ENCODE peak calls at places on chromosomes 3 and 15, in nine cellular contexts. One of them, this sample, is unnamed.

GRCh38 chr15:101664303-101664913 is 12.2 kb upstream of the TM2D3 start:
- DNase-seq in activated T-cell treated with anti-CD3 and anti-CD28 coated beads for 24 hours: no peak
- DNase-seq in omental fat pad: no peak
- DNase-seq in renal cortical epithelial cell: no peak
- DNase-seq in epithelial cell of esophagus: peak
- DNase-seq in ovary: no peak
- DNase-seq in activated naive CD4-positive, alpha-beta T cell treated with Interleukin-2 at 50 U/mL for 16 hours: no peak
- DNase-seq in occipital lobe: no peak
- DNase-seq in T-helper 17 cell: no peak
- DNase-seq in this sample: no peak

GRCh38 chr3:118536764-118537163 is 497.9 kb downstream of the IGSF11 start:
- DNase-seq in activated T-cell treated with anti-CD3 and anti-CD28 coated beads for 24 hours: no peak
- DNase-seq in omental fat pad: no peak
- DNase-seq in renal cortical epithelial cell: no peak
- DNase-seq in epithelial cell of esophagus: peak
- DNase-seq in ovary: no peak
- DNase-seq in activated naive CD4-positive, alpha-beta T cell treated with Interleukin-2 at 50 U/mL for 16 hours: no peak
- DNase-seq in occipital lobe: no peak
- DNase-seq in T-helper 17 cell: no peak
- DNase-seq in this sample: no peak

GRCh38 chr15:99439524-99439835 is 126.3 kb upstream of the MEF2A start:
- DNase-seq in activated T-cell treated with anti-CD3 and anti-CD28 coated beads for 24 hours: no peak
- DNase-seq in omental fat pad: no peak
- DNase-seq in renal cortical epithelial cell: no peak
- DNase-seq in epithelial cell of esophagus: no peak
- DNase-seq in ovary: peak
- DNase-seq in activated naive CD4-positive, alpha-beta T cell treated with Interleukin-2 at 50 U/mL for 16 hours: no peak
- DNase-seq in occipital lobe: no peak
- DNase-seq in T-helper 17 cell: no peak
- DNase-seq in this sample: peak

GRCh38 chr3:36792342-36792741 is 28.0 kb upstream of the DCLK3 start:
- DNase-seq in activated T-cell treated with anti-CD3 and anti-CD28 coated beads for 24 hours: no peak
- DNase-seq in omental fat pad: no peak
- DNase-seq in renal cortical epithelial cell: peak
- DNase-seq in epithelial cell of esophagus: peak
- DNase-seq in ovary: no peak
- DNase-seq in activated naive CD4-positive, alpha-beta T cell treated with Interleukin-2 at 50 U/mL for 16 hours: no peak
- DNase-seq in occipital lobe: no peak
- DNase-seq in T-helper 17 cell: no peak
- DNase-seq in this sample: no peak

GRCh38 chr3:104040896-104041295 is 1325.8 kb upstream of the ALCAM start:
- DNase-seq in activated T-cell treated with anti-CD3 and anti-CD28 coated beads for 24 hours: no peak
- DNase-seq in omental fat pad: no peak
- DNase-seq in renal cortical epithelial cell: no peak
- DNase-seq in epithelial cell of esophagus: no peak
- DNase-seq in ovary: no peak
- DNase-seq in activated naive CD4-positive, alpha-beta T cell treated with Interleukin-2 at 50 U/mL for 16 hours: no peak
- DNase-seq in occipital lobe: no peak
- DNase-seq in T-helper 17 cell: no peak
- DNase-seq in this sample: no peak

GRCh38 chr3:196320110-196320509 is 2.1 kb upstream of the DYNLT2B start:
- DNase-seq in activated T-cell treated with anti-CD3 and anti-CD28 coated beads for 24 hours: no peak
- DNase-seq in omental fat pad: no peak
- DNase-seq in renal cortical epithelial cell: no peak
- DNase-seq in epithelial cell of esophagus: peak
- DNase-seq in ovary: no peak
- DNase-seq in activated naive CD4-positive, alpha-beta T cell treated with Interleukin-2 at 50 U/mL for 16 hours: no peak
- DNase-seq in occipital lobe: no peak
- DNase-seq in T-helper 17 cell: no peak
- DNase-seq in this sample: no peak

GRCh38 chr15:33022629-33023028 is 171.9 kb downstream of the FMN1 start:
- DNase-seq in activated T-cell treated with anti-CD3 and anti-CD28 coated beads for 24 hours: no peak
- DNase-seq in omental fat pad: no peak
- DNase-seq in renal cortical epithelial cell: peak
- DNase-seq in epithelial cell of esophagus: peak
- DNase-seq in ovary: no peak
- DNase-seq in activated naive CD4-positive, alpha-beta T cell treated with Interleukin-2 at 50 U/mL for 16 hours: no peak
- DNase-seq in occipital lobe: no peak
- DNase-seq in T-helper 17 cell: no peak
- DNase-seq in this sample: peak

GRCh38 chr3:14472471-14473351 is 67.4 kb downstream of the GRIP2 start:
- DNase-seq in activated T-cell treated with anti-CD3 and anti-CD28 coated beads for 24 hours: no peak
- DNase-seq in omental fat pad: peak
- DNase-seq in renal cortical epithelial cell: peak
- DNase-seq in epithelial cell of esophagus: peak
- DNase-seq in ovary: peak
- DNase-seq in activated naive CD4-positive, alpha-beta T cell treated with Interleukin-2 at 50 U/mL for 16 hours: peak
- DNase-seq in occipital lobe: no peak
- DNase-seq in T-helper 17 cell: no peak
- DNase-seq in this sample: peak

GRCh38 chr3:157572559-157573270 is 69.5 kb upstream of the VEPH1 start:
- DNase-seq in activated T-cell treated with anti-CD3 and anti-CD28 coated beads for 24 hours: no peak
- DNase-seq in omental fat pad: no peak
- DNase-seq in renal cortical epithelial cell: peak
- DNase-seq in epithelial cell of esophagus: peak
- DNase-seq in ovary: no peak
- DNase-seq in activated naive CD4-positive, alpha-beta T cell treated with Interleukin-2 at 50 U/mL for 16 hours: no peak
- DNase-seq in occipital lobe: no peak
- DNase-seq in T-helper 17 cell: no peak
- DNase-seq in this sample: peak

GRCh38 chr3:12869025-12869695 is 27.8 kb upstream of the RPL32 start:
- DNase-seq in activated T-cell treated with anti-CD3 and anti-CD28 coated beads for 24 hours: peak
- DNase-seq in omental fat pad: peak
- DNase-seq in renal cortical epithelial cell: no peak
- DNase-seq in epithelial cell of esophagus: peak
- DNase-seq in ovary: peak
- DNase-seq in activated naive CD4-positive, alpha-beta T cell treated with Interleukin-2 at 50 U/mL for 16 hours: peak
- DNase-seq in occipital lobe: no peak
- DNase-seq in T-helper 17 cell: no peak
- DNase-seq in this sample: peak

GRCh38 chr15:83284563-83285283 is at the start of gene BNC1:
- DNase-seq in activated T-cell treated with anti-CD3 and anti-CD28 coated beads for 24 hours: no peak
- DNase-seq in omental fat pad: no peak
- DNase-seq in renal cortical epithelial cell: no peak
- DNase-seq in epithelial cell of esophagus: peak
- DNase-seq in ovary: no peak
- DNase-seq in activated naive CD4-positive, alpha-beta T cell treated with Interleukin-2 at 50 U/mL for 16 hours: no peak
- DNase-seq in occipital lobe: no peak
- DNase-seq in T-helper 17 cell: no peak
- DNase-seq in this sample: no peak

GRCh38 chr3:169071003-169071402 is 592.5 kb downstream of the MECOM start:
- DNase-seq in activated T-cell treated with anti-CD3 and anti-CD28 coated beads for 24 hours: no peak
- DNase-seq in omental fat pad: no peak
- DNase-seq in renal cortical epithelial cell: no peak
- DNase-seq in epithelial cell of esophagus: no peak
- DNase-seq in ovary: no peak
- DNase-seq in activated naive CD4-positive, alpha-beta T cell treated with Interleukin-2 at 50 U/mL for 16 hours: no peak
- DNase-seq in occipital lobe: no peak
- DNase-seq in T-helper 17 cell: no peak
- DNase-seq in this sample: no peak

GRCh38 chr15:33807665-33808064 is 160.6 kb upstream of the CHRM5 start:
- DNase-seq in activated T-cell treated with anti-CD3 and anti-CD28 coated beads for 24 hours: no peak
- DNase-seq in omental fat pad: no peak
- DNase-seq in renal cortical epithelial cell: no peak
- DNase-seq in epithelial cell of esophagus: no peak
- DNase-seq in ovary: no peak
- DNase-seq in activated naive CD4-positive, alpha-beta T cell treated with Interleukin-2 at 50 U/mL for 16 hours: no peak
- DNase-seq in occipital lobe: no peak
- DNase-seq in T-helper 17 cell: no peak
- DNase-seq in this sample: no peak

GRCh38 chr15:27865323-27865922 is 233.7 kb downstream of the OCA2 start:
- DNase-seq in activated T-cell treated with anti-CD3 and anti-CD28 coated beads for 24 hours: no peak
- DNase-seq in omental fat pad: no peak
- DNase-seq in renal cortical epithelial cell: no peak
- DNase-seq in epithelial cell of esophagus: no peak
- DNase-seq in ovary: no peak
- DNase-seq in activated naive CD4-positive, alpha-beta T cell treated with Interleukin-2 at 50 U/mL for 16 hours: no peak
- DNase-seq in occipital lobe: no peak
- DNase-seq in T-helper 17 cell: no peak
- DNase-seq in this sample: no peak

GRCh38 chr3:170033489-170033888 is 4.3 kb upstream of the GPR160 start:
- DNase-seq in activated T-cell treated with anti-CD3 and anti-CD28 coated beads for 24 hours: no peak
- DNase-seq in omental fat pad: no peak
- DNase-seq in renal cortical epithelial cell: no peak
- DNase-seq in epithelial cell of esophagus: no peak
- DNase-seq in ovary: no peak
- DNase-seq in activated naive CD4-positive, alpha-beta T cell treated with Interleukin-2 at 50 U/mL for 16 hours: peak
- DNase-seq in occipital lobe: no peak
- DNase-seq in T-helper 17 cell: peak
- DNase-seq in this sample: no peak

GRCh38 chr3:46847744-46848143 is 15.5 kb downstream of the MYL3 start:
- DNase-seq in activated T-cell treated with anti-CD3 and anti-CD28 coated beads for 24 hours: no peak
- DNase-seq in omental fat pad: no peak
- DNase-seq in renal cortical epithelial cell: no peak
- DNase-seq in epithelial cell of esophagus: no peak
- DNase-seq in ovary: no peak
- DNase-seq in activated naive CD4-positive, alpha-beta T cell treated with Interleukin-2 at 50 U/mL for 16 hours: no peak
- DNase-seq in occipital lobe: no peak
- DNase-seq in T-helper 17 cell: no peak
- DNase-seq in this sample: no peak

GRCh38 chr15:68833734-68834334 is 13.1 kb upstream of the ANP32A start:
- DNase-seq in activated T-cell treated with anti-CD3 and anti-CD28 coated beads for 24 hours: no peak
- DNase-seq in omental fat pad: no peak
- DNase-seq in renal cortical epithelial cell: no peak
- DNase-seq in epithelial cell of esophagus: no peak
- DNase-seq in ovary: no peak
- DNase-seq in activated naive CD4-positive, alpha-beta T cell treated with Interleukin-2 at 50 U/mL for 16 hours: no peak
- DNase-seq in occipital lobe: no peak
- DNase-seq in T-helper 17 cell: no peak
- DNase-seq in this sample: no peak

GRCh38 chr3:141368062-141368924 is at the start of gene ZBTB38:
- DNase-seq in activated T-cell treated with anti-CD3 and anti-CD28 coated beads for 24 hours: no peak
- DNase-seq in omental fat pad: peak
- DNase-seq in renal cortical epithelial cell: peak
- DNase-seq in epithelial cell of esophagus: peak
- DNase-seq in ovary: peak
- DNase-seq in activated naive CD4-positive, alpha-beta T cell treated with Interleukin-2 at 50 U/mL for 16 hours: no peak
- DNase-seq in occipital lobe: peak
- DNase-seq in T-helper 17 cell: no peak
- DNase-seq in this sample: peak

GRCh38 chr15:84961707-84962106 is 19.9 kb upstream of the PDE8A start:
- DNase-seq in activated T-cell treated with anti-CD3 and anti-CD28 coated beads for 24 hours: no peak
- DNase-seq in omental fat pad: no peak
- DNase-seq in renal cortical epithelial cell: no peak
- DNase-seq in epithelial cell of esophagus: peak
- DNase-seq in ovary: no peak
- DNase-seq in activated naive CD4-positive, alpha-beta T cell treated with Interleukin-2 at 50 U/mL for 16 hours: no peak
- DNase-seq in occipital lobe: no peak
- DNase-seq in T-helper 17 cell: no peak
- DNase-seq in this sample: no peak